ENCODE peak calls at places on chromosomes 1 and 21, in six cellular contexts. K, M, I, C, J and V are unnamed samples. For H3K9me3 and H3K4me1, the result is how much of the 10 kb centered on the place peaks cover.

GRCh38 chr1:228927947-228928898 is 192.9 kb downstream of the RHOU start:
- DNase-seq in K (no peak), M (no peak), I (no peak), C (no peak), J (no peak), V (no peak)

GRCh38 chr1:23371987-23372386 is 2.4 kb upstream of the ZNF436 start:
- DNase-seq in K (no peak), M (no peak), I (no peak), C (no peak), J (no peak), V (no peak)

GRCh38 chr21:36976882-36977651 is 10.6 kb upstream of the HLCS start:
- DNase-seq in K (no peak), M (peak), I (no peak), C (peak), J (peak), V (no peak)

GRCh38 chr1:37478451-37478871 is 4.1 kb downstream of the ZC3H12A start:
- DNase-seq in K (no peak), M (peak), I (no peak), C (no peak), J (no peak), V (no peak)

GRCh38 chr1:29236993-29237905 is 927 bp downstream of the PTPRU start:
- DNase-seq in K (peak), M (no peak), I (peak), C (peak), J (peak), V (no peak)

GRCh38 chr1:65469889-65470340 is 49.4 kb downstream of the LEPR start:
- DNase-seq in K (no peak), M (peak), I (no peak), C (no peak), J (no peak), V (no peak)

GRCh38 chr1:226457307-226457712 is 49.4 kb upstream of the PARP1 start:
- DNase-seq in K (no peak), M (peak), I (no peak), C (no peak), J (no peak), V (no peak)

GRCh38 chr1:21896652-21897532 is 40.2 kb downstream of the HSPG2 start:
- DNase-seq in K (peak), M (peak), I (peak), C (peak), J (peak), V (peak)

GRCh38 chr1:156581661-156582387 is 2.3 kb downstream of the TTC24 start:
- DNase-seq in K (no peak), M (no peak), I (no peak), C (no peak), J (no peak), V (no peak)

GRCh38 chr1:214332950-214333798 is 52.2 kb downstream of the SMYD2 start:
- DNase-seq in K (peak), M (peak), I (peak), C (peak), J (peak), V (no peak)

GRCh38 chr1:161725888-161726630 is 4.7 kb downstream of the FCRLB start:
- DNase-seq in K (peak), M (peak), I (peak), C (no peak), J (peak), V (peak)

GRCh38 chr1:54253480-54253879 is 53.5 kb downstream of the MRPL37 start:
- DNase-seq in K (peak), M (no peak), I (peak), C (no peak), J (no peak), V (peak)

GRCh38 chr1:247111636-247112478 is 7.7 kb upstream of the ZNF669 start:
- DNase-seq in K (peak), M (peak), I (peak), C (peak), J (peak), V (no peak)

GRCh38 chr1:241485554-241485992 is 34.0 kb downstream of the FH start:
- DNase-seq in K (no peak), M (peak), I (no peak), C (no peak), J (no peak), V (no peak)

GRCh38 chr1:29050141-29050540 is 73.6 kb downstream of the TMEM200B start:
- DNase-seq in K (no peak), M (no peak), I (no peak), C (no peak), J (no peak), V (no peak)

GRCh38 chr1:183845681-183846080 is 40.8 kb downstream of the RGL1 start:
- DNase-seq in K (no peak), M (peak), I (no peak), C (no peak), J (no peak), V (no peak)

GRCh38 chr1:17233675-17234074 is 15.2 kb upstream of the PADI3 start:
- DNase-seq in K (peak), M (no peak), I (peak), C (peak), J (peak), V (peak)

GRCh38 chr1:114118351-114118990 is 35.2 kb downstream of the SYT6 start:
- DNase-seq in K (no peak), M (no peak), I (no peak), C (no peak), J (no peak), V (no peak)

GRCh38 chr1:24911651-24912144 is 18.4 kb downstream of the RUNX3 start:
- DNase-seq in K (peak), M (no peak), I (no peak), C (no peak), J (no peak), V (no peak)

GRCh38 chr1:24910751-24911650 is 19.1 kb downstream of the RUNX3 start:
- DNase-seq in K (peak), M (peak), I (no peak), C (no peak), J (no peak), V (no peak)

GRCh38 chr1:24908591-24909259 is 21.4 kb downstream of the RUNX3 start:
- DNase-seq in K (no peak), M (no peak), I (no peak), C (no peak), J (no peak), V (peak)

GRCh38 chr1:24910210-24910609 is 19.9 kb downstream of the RUNX3 start:
- DNase-seq in K (no peak), M (no peak), I (no peak), C (no peak), J (no peak), V (no peak)

GRCh38 chr1:24909388-24909898 is 20.6 kb downstream of the RUNX3 start:
- DNase-seq in K (no peak), M (peak), I (peak), C (peak), J (no peak), V (no peak)
- TF ChIP-seq CTCF in K (peak), M (peak), I (peak), C (peak), J (no peak), V (peak)

DNA sequence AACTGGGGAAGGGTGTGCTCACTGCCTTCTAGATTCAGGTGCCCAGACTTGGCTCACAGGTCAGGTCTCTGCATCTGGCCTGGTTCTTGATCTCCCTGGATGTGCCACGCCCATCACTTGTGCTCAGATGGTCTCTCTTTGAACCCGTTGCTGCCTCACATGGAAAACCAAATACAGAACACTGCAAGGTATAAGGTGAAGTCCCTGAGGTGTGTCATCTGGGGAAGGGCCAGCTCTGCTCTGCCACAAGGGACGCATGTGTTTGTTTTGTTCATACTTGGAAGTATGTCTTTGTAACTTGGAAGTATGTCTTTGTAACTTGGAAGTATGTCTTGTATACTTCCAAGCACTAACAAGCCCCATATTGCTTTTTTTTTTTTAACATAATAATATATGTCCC is 13.4 kb upstream of the CRNN start:
- DNase-seq in K (no peak), M (no peak), I (no peak), C (no peak), J (no peak), V (no peak)
- H3K9me3 ChIP-seq in K (under half), M (under half), I (under half), C (under half), J (under half), V (under half)

DNA sequence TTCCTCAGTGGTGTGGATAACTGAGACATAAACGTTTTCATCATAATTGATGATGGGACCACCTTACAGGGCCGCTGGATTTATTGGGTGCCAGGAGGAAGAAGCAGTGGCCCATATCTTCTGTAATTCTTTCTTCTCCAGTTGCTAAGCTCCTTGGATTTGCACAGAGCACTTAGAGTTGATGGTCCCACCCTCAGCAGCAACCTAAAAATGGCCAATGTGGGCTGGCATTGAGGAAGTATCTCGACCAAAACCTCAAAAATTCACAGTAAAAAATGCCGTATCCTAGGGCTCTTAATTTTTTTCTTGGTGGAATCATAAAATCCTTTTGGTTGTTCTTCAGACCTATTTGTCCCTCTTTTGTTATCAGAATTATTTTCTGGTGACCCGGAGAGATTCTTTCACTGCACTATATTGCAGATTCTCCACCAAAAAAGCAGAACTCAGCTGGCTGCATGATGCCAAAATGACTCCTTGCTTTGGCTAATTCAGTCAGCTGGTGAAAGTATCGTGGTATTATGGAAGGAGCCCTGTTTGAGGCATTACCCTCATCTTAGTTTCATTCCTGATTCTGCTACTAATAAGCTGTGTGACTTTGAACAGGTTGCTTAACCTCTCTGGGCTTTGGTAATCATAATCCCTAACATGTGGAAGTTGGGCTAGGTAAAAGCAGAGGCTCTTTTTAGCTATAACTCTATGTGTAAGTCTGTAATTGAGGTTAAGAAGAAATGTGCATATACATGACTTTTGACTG is 27.6 kb downstream of the KIRREL1 start:
- DNase-seq in K (no peak), M (no peak), I (no peak), C (no peak), J (no peak), V (no peak)
- H3K4me1 ChIP-seq in K (under half), M (under half), I (under half), C (under half), J (under half), V (half or more)

DNA sequence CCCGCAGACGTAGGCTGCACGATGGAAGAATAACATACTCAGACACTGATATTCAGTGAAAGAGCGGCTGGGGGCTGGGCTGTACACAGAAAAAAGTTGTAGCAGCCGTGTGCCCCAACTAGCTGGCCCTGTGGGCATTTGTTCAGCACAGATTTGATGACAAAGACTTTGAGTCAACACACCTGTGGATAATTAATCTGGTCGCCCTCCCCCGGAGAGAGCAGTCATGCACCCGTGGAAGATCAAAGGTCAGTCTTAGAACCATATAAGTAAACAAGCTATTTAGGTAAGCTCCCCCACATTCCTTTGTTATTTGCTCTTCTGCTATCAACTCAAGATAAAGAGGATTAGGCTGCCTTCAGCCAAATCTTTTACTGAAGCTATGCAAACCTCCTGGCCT is 148.4 kb upstream of the HMCN1 start:
- DNase-seq in K (no peak), M (no peak), I (no peak), C (no peak), J (no peak), V (no peak)
- TF ChIP-seq CTCF in K (no peak), M (no peak), I (no peak), C (no peak), J (no peak), V (no peak)

DNA sequence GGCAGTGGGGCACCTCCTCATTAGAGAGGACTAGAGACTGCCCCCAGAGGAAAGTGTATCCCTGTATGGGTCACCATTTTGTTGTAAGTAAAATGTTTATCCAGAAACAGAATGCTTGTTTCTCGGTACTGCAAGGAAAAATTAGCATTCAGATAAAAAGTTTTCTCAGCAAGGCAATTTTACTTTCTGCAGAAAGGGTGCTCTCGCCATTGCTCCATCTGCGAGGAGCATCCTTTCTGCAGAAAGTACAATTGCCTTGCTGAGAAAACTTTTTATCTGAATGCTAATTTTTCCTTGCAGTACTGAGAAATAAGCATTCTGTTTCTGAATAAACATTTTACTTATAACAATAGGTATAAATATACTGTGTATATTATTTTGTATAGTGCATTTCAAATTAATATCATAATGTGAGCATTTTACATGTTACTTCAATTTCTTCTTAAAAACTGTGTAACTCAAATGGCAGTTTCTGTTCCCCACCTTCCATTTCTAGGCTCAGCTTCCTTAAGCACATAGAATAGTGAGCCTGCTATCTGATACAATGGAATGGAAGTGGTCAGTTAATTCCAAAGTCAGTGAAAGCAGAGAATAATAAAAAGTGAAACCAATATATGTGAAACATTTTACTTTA is 76.5 kb upstream of the DESI2 start:
- DNase-seq in K (no peak), M (no peak), I (no peak), C (no peak), J (no peak), V (no peak)
- H3K9me3 ChIP-seq in K (half or more), M (under half), I (under half), C (under half), J (under half), V (under half)

DNA sequence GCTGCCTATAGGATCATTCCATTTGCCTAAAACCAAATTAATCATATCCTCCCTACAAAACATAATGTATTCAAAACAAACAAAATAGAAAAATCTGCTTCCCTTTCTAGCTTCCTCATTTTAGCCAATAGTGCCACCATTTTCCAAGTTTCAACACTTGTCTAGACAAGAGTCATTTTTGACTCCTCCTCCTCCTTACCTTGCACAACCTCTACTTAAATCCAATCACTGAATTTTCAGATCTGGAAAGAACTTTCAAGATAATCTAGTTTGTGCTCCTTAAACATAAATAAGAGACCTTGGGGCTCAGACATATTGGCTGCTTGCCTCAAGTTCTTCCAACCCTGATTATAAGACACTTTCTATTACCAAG is 7.4 kb downstream of the STX6 start:
- DNase-seq in K (no peak), M (no peak), I (no peak), C (no peak), J (no peak), V (no peak)
- H3K4me1 ChIP-seq in K (under half), M (under half), I (under half), C (under half), J (under half), V (under half)

DNA sequence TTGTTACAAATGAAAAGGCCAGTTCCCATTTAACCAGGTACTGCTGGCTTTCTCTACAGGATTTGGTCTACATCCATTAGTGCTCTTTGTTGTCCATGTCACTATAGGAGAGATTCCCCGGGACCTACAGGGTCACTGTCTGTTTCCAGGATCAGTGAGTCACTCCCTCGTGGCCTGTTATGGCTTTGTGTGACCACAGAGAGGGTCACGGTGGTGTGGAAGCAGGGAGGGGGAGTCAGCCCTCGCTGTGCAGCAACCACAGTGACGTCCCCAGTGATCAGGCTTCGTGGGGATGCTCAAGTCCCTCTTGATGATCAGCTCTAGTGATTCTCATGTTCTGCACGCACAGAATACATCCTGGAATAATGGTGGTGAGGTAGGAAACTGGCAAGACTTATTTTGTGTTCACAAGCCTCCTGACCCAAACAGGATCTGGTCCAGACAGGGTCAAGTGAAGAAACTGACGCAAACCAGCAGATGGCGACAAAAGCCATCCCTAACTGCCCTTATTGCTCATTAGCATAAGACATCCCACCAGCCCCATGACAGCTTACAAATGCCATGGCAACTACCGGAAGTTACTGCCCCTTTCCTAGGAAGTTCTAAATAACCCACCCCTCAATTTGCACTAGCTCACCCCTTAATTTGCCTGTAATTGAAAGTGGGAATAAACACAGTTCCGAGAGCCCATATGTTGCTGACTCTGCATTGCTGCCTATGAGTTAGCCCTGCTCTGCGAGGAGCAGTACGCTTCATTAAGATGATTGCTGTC is 98.5 kb downstream of the DISC1 start:
- DNase-seq in K (no peak), M (peak), I (no peak), C (peak), J (no peak), V (no peak)
- TF ChIP-seq CTCF in K (no peak), M (peak), I (no peak), C (no peak), J (no peak), V (peak)